ENCODE peak calls at places on chromosomes 5 and 9, in six cellular contexts. Y is CD8-positive, alpha-beta memory T cell; M is EH; J is KBM-7; R is fibroblast of the conjunctiva; G is stomach. S is an unnamed sample.

GRCh38 chr9:108434036-108434435 is 421.8 kb downstream of the ACTL7B start:
- DNase-seq in Y (no peak), M (no peak), J (no peak), R (no peak), G (no peak), S (no peak)

GRCh38 chr9:34417734-34418133 is 40.6 kb downstream of the FAM219A start:
- DNase-seq in Y (no peak), M (no peak), J (no peak), R (no peak), G (no peak), S (no peak)

GRCh38 chr9:37029776-37030590 is 4.1 kb downstream of the PAX5 start:
- DNase-seq in Y (no peak), M (no peak), J (no peak), R (no peak), G (no peak), S (no peak)

GRCh38 chr5:72268753-72269410 is 51.2 kb downstream of the MRPS27 start:
- DNase-seq in Y (peak), M (peak), J (peak), R (no peak), G (peak), S (peak)

GRCh38 chr9:137813651-137814415 is 63.7 kb upstream of the CACNA1B start:
- DNase-seq in Y (no peak), M (no peak), J (no peak), R (no peak), G (no peak), S (no peak)

GRCh38 chr9:90441814-90442213 is 200.8 kb downstream of the DIRAS2 start:
- DNase-seq in Y (no peak), M (no peak), J (no peak), R (no peak), G (no peak), S (no peak)

GRCh38 chr5:154648229-154648628 is 106.9 kb upstream of the LARP1 start:
- DNase-seq in Y (no peak), M (no peak), J (no peak), R (no peak), G (no peak), S (no peak)

GRCh38 chr9:93577940-93578682 is 1.7 kb downstream of the PHF2 start:
- DNase-seq in Y (no peak), M (no peak), J (no peak), R (no peak), G (peak), S (no peak)

GRCh38 chr5:135738564-135738875 is 95.9 kb upstream of the SLC25A48 start:
- DNase-seq in Y (no peak), M (no peak), J (no peak), R (no peak), G (no peak), S (no peak)

GRCh38 chr9:124477211-124478013 is 27.2 kb downstream of the ADGRD2 start:
- DNase-seq in Y (no peak), M (no peak), J (peak), R (no peak), G (no peak), S (no peak)

GRCh38 chr9:96449522-96449843 is 486 bp upstream of the HABP4 start:
- DNase-seq in Y (no peak), M (no peak), J (no peak), R (no peak), G (no peak), S (no peak)

GRCh38 chr5:126938461-126938860 is 91.9 kb downstream of the MARCHF3 start:
- DNase-seq in Y (no peak), M (peak), J (no peak), R (peak), G (no peak), S (no peak)

GRCh38 chr9:129525781-129526180 is 95.1 kb downstream of the C9orf50 start:
- DNase-seq in Y (no peak), M (no peak), J (no peak), R (no peak), G (no peak), S (no peak)

GRCh38 chr9:89799766-89800165 is 195.0 kb downstream of the GADD45G start:
- DNase-seq in Y (no peak), M (no peak), J (no peak), R (no peak), G (no peak), S (no peak)

GRCh38 chr5:19910131-19910530 is 77.9 kb downstream of the CDH18 start:
- DNase-seq in Y (no peak), M (no peak), J (no peak), R (no peak), G (no peak), S (no peak)

GRCh38 chr5:76547891-76548524 is 75.2 kb downstream of the F2RL2 start:
- DNase-seq in Y (no peak), M (no peak), J (no peak), R (no peak), G (no peak), S (no peak)

GRCh38 chr5:645421-645820 is 33.3 kb downstream of the CEP72 start:
- DNase-seq in Y (no peak), M (no peak), J (no peak), R (no peak), G (no peak), S (no peak)

GRCh38 chr9:76127637-76128036 is 237.2 kb downstream of the PCSK5 start:
- DNase-seq in Y (no peak), M (no peak), J (no peak), R (no peak), G (no peak), S (no peak)

GRCh38 chr5:159034083-159034824 is 65.5 kb downstream of the EBF1 start:
- DNase-seq in Y (no peak), M (no peak), J (no peak), R (no peak), G (no peak), S (no peak)

GRCh38 chr5:1865948-1866347 is 16.8 kb downstream of the IRX4 start:
- DNase-seq in Y (no peak), M (no peak), J (no peak), R (no peak), G (no peak), S (no peak)

GRCh38 chr5:135843571-135844337 is 9.3 kb downstream of the SLC25A48 start:
- DNase-seq in Y (no peak), M (no peak), J (no peak), R (no peak), G (no peak), S (no peak)

GRCh38 chr9:89273528-89274279 is 37.3 kb upstream of the CKS2 start:
- DNase-seq in Y (no peak), M (no peak), J (no peak), R (no peak), G (no peak), S (no peak)

GRCh38 chr9:116712781-116713180 is 25.7 kb downstream of the TRIM32 start:
- DNase-seq in Y (no peak), M (no peak), J (no peak), R (no peak), G (no peak), S (no peak)

GRCh38 chr5:308672-309271 is 12.7 kb upstream of the AHRR start:
- DNase-seq in Y (no peak), M (peak), J (no peak), R (no peak), G (peak), S (no peak)

GRCh38 chr5:143677403-143677802 is 134.6 kb upstream of the HMHB1 start:
- DNase-seq in Y (no peak), M (no peak), J (no peak), R (no peak), G (no peak), S (no peak)

GRCh38 chr5:118165619-118166018 is 822.7 kb downstream of the DTWD2 start:
- DNase-seq in Y (no peak), M (no peak), J (no peak), R (no peak), G (no peak), S (no peak)

GRCh38 chr5:10507575-10508024 is 56.3 kb upstream of the ANKRD33B start:
- DNase-seq in Y (no peak), M (peak), J (no peak), R (no peak), G (no peak), S (no peak)

GRCh38 chr5:10601246-10602030 is 37.6 kb downstream of the ANKRD33B start:
- DNase-seq in Y (no peak), M (peak), J (peak), R (peak), G (peak), S (no peak)

GRCh38 chr5:91556-92263 is at the start of gene PLEKHG4B:
- DNase-seq in Y (no peak), M (peak), J (peak), R (no peak), G (no peak), S (no peak)

GRCh38 chr9:89077519-89077918 is 86.3 kb downstream of the S1PR3 start:
- DNase-seq in Y (no peak), M (peak), J (peak), R (no peak), G (no peak), S (no peak)

GRCh38 chr5:136194611-136195010 is 1.6 kb upstream of the SMIM32 start:
- DNase-seq in Y (no peak), M (no peak), J (no peak), R (no peak), G (no peak), S (no peak)